ENCODE peak calls at places on chromosomes 16 and 17, in ten cellular contexts. T, Q, G, W, C, D, L, E, S and V are unnamed samples.
A peak's percentile ranks its signal among the peaks of the same experiment; 100 is the strongest.

GRCh38 chr16:10992797-10993196 is 48.4 kb downstream of the CLEC16A start:
- DNase-seq in T (peak; percentile 93), Q (peak; percentile 81), G (no peak), W (peak; percentile 16), C (peak; percentile 66), D (peak; percentile 21), L (no peak), E (no peak), S (no peak), V (no peak)

GRCh38 chr17:73833779-73834613 is 189.8 kb upstream of the SDK2 start:
- DNase-seq in T (no peak), Q (no peak), G (no peak), W (peak; percentile 32), C (no peak), D (no peak), L (no peak), E (no peak), S (no peak), V (no peak)

GRCh38 chr16:1744338-1744840 is 27.0 kb downstream of the NME3 start:
- DNase-seq in T (no peak), Q (no peak), G (no peak), W (no peak), C (no peak), D (peak; percentile 22), L (no peak), E (no peak), S (no peak), V (no peak)

GRCh38 chr16:31269541-31269940 is 9.8 kb downstream of the ITGAM start:
- DNase-seq in T (no peak), Q (no peak), G (no peak), W (no peak), C (no peak), D (no peak), L (no peak), E (no peak), S (no peak), V (no peak)

GRCh38 chr17:15213381-15214087 is 51.6 kb downstream of the PMP22 start:
- DNase-seq in T (peak; percentile 57), Q (no peak), G (no peak), W (no peak), C (peak; percentile 47), D (peak; percentile 72), L (no peak), E (peak; percentile 40), S (no peak), V (peak; percentile 18)

GRCh38 chr17:70913086-70913485 is 743.8 kb downstream of the KCNJ2 start:
- DNase-seq in T (peak; percentile 17), Q (no peak), G (no peak), W (no peak), C (no peak), D (no peak), L (no peak), E (no peak), S (no peak), V (no peak)

GRCh38 chr16:81627729-81628128 is 151.4 kb upstream of the PLCG2 start:
- DNase-seq in T (no peak), Q (no peak), G (no peak), W (no peak), C (no peak), D (no peak), L (no peak), E (no peak), S (no peak), V (no peak)

GRCh38 chr17:40617678-40618240 is 29.9 kb downstream of the SMARCE1 start:
- DNase-seq in T (no peak), Q (no peak), G (no peak), W (no peak), C (peak; percentile 46), D (peak; percentile 50), L (no peak), E (no peak), S (no peak), V (no peak)

GRCh38 chr16:83095926-83096692 is 469.3 kb downstream of the CDH13 start:
- DNase-seq in T (peak; percentile 47), Q (no peak), G (no peak), W (no peak), C (no peak), D (no peak), L (no peak), E (no peak), S (no peak), V (no peak)

GRCh38 chr17:31327534-31328526 is 6.4 kb upstream of the EVI2A start:
- DNase-seq in T (peak; percentile 91), Q (peak; percentile 55), G (no peak), W (no peak), C (no peak), D (no peak), L (no peak), E (no peak), S (no peak), V (no peak)

GRCh38 chr17:51427259-51428255 is 167.2 kb downstream of the UTP18 start:
- DNase-seq in T (no peak), Q (peak; percentile 36), G (peak; percentile 70), W (no peak), C (no peak), D (no peak), L (no peak), E (peak; percentile 12), S (no peak), V (no peak)

GRCh38 chr17:73042809-73043685 is 49.4 kb downstream of the SLC39A11 start:
- DNase-seq in T (peak; percentile 78), Q (no peak), G (no peak), W (peak; percentile 28), C (no peak), D (no peak), L (no peak), E (no peak), S (no peak), V (no peak)

GRCh38 chr16:1296688-1297412 is 12.6 kb upstream of the UBE2I start:
- DNase-seq in T (peak; percentile 81), Q (no peak), G (no peak), W (no peak), C (no peak), D (no peak), L (no peak), E (no peak), S (no peak), V (peak; percentile 60)

GRCh38 chr17:67151717-67152116 is 93.3 kb downstream of the HELZ start:
- DNase-seq in T (peak; percentile 73), Q (no peak), G (no peak), W (no peak), C (no peak), D (no peak), L (no peak), E (no peak), S (no peak), V (no peak)

GRCh38 chr17:50589112-50589712 is 28.7 kb downstream of the CACNA1G start:
- DNase-seq in T (peak; percentile 43), Q (no peak), G (no peak), W (no peak), C (no peak), D (no peak), L (no peak), E (no peak), S (no peak), V (no peak)

GRCh38 chr17:75614556-75615270 is 18.5 kb upstream of the SMIM5 start:
- DNase-seq in T (no peak), Q (no peak), G (no peak), W (no peak), C (peak; percentile 76), D (no peak), L (no peak), E (no peak), S (no peak), V (no peak)

GRCh38 chr16:81401035-81401950 is 43.3 kb upstream of the CMIP start:
- DNase-seq in T (peak; percentile 85), Q (no peak), G (no peak), W (no peak), C (peak; percentile 32), D (no peak), L (no peak), E (no peak), S (no peak), V (no peak)

GRCh38 chr17:11598274-11599221 is at the start of gene DNAH9:
- DNase-seq in T (peak; percentile 44), Q (no peak), G (no peak), W (peak; percentile 78), C (peak; percentile 92), D (peak; percentile 3), L (peak; percentile 83), E (no peak), S (no peak), V (no peak)

GRCh38 chr16:62576636-62577035 is 540.4 kb upstream of the CDH8 start:
- DNase-seq in T (no peak), Q (no peak), G (no peak), W (no peak), C (no peak), D (no peak), L (no peak), E (no peak), S (no peak), V (no peak)

GRCh38 chr17:76704799-76705198 is 6.0 kb downstream of the MXRA7 start:
- DNase-seq in T (no peak), Q (no peak), G (no peak), W (no peak), C (no peak), D (no peak), L (no peak), E (no peak), S (no peak), V (no peak)

GRCh38 chr16:27174007-27174406 is 29.3 kb upstream of the KDM8 start:
- DNase-seq in T (no peak), Q (no peak), G (peak; percentile 41), W (peak; percentile 93), C (no peak), D (no peak), L (no peak), E (no peak), S (peak; percentile 52), V (peak; percentile 96)

GRCh38 chr16:23835390-23836077 is at the start of gene PRKCB:
- DNase-seq in T (peak; percentile 44), Q (peak; percentile 73), G (peak; percentile 92), W (no peak), C (peak; percentile 97), D (peak; percentile 96), L (peak; percentile 97), E (peak; percentile 89), S (peak; percentile 97), V (peak; percentile 92)

GRCh38 chr17:5219536-5219935 is 15.1 kb downstream of the SCIMP start:
- DNase-seq in T (no peak), Q (no peak), G (no peak), W (no peak), C (no peak), D (no peak), L (no peak), E (no peak), S (no peak), V (no peak)

GRCh38 chr17:19631905-19632304 is 16.6 kb upstream of the ALDH3A2 start:
- DNase-seq in T (no peak), Q (no peak), G (no peak), W (no peak), C (no peak), D (no peak), L (no peak), E (no peak), S (no peak), V (no peak)

GRCh38 chr16:66717112-66717675 is 20.7 kb upstream of the CMTM4 start:
- DNase-seq in T (peak; percentile 86), Q (peak; percentile 57), G (peak; percentile 18), W (no peak), C (peak; percentile 72), D (peak; percentile 80), L (peak; percentile 51), E (peak; percentile 58), S (no peak), V (peak; percentile 47)

GRCh38 chr17:49756323-49756722 is 7.6 kb downstream of the FAM117A start:
- DNase-seq in T (no peak), Q (no peak), G (no peak), W (no peak), C (no peak), D (no peak), L (no peak), E (no peak), S (no peak), V (no peak)

GRCh38 chr16:11446566-11447119 is 101.4 kb downstream of the RMI2 start:
- DNase-seq in T (no peak), Q (no peak), G (no peak), W (peak; percentile 83), C (no peak), D (no peak), L (no peak), E (no peak), S (no peak), V (no peak)

GRCh38 chr16:77807-78443 is at the start of gene MPG:
- DNase-seq in T (peak; percentile 96), Q (peak; percentile 90), G (peak; percentile 90), W (peak; percentile 51), C (peak; percentile 99), D (peak; percentile 77), L (peak; percentile 98), E (peak; percentile 82), S (peak; percentile 100), V (peak; percentile 88)